ENCODE peak calls at places on chromosomes 1 and 21, in ten cellular contexts. D is cardiac muscle cell; S is germinal center; B is cardiac septum; C is NCI-H146; X is RWPE1; K is stimulated activated naive CD4-positive, alpha-beta T cell; E is stimulated activated CD4-positive, alpha-beta T cell treated with anti-CD3 and anti-CD28 coated beads, Interleukin-4, amount 100 ng/mL, for 4 hours; W is activated naive CD4-positive, alpha-beta T cell treated with anti-CD3 and anti-CD28 coated beads, Interleukin-2, amount 50 U/mL, for 16 hours; J is nucleus accumbens. U is an unnamed sample.

GRCh38 chr1:37634554-37635308 is at the start of gene RSPO1:
- DNase-seq in D (peak; percentile 23), S (peak; percentile 20), B (no peak), C (peak; percentile 12), X (peak; percentile 24), K (no peak), E (no peak), W (no peak), J (no peak), U (no peak)

GRCh38 chr21:18677632-18678031 is 274.0 kb upstream of the TMPRSS15 start:
- DNase-seq in D (no peak), S (no peak), B (no peak), C (peak; percentile 1), X (no peak), K (no peak), E (no peak), W (no peak), J (no peak), U (no peak)

GRCh38 chr1:230909974-230910754 is 41.8 kb upstream of the C1orf198 start:
- DNase-seq in D (no peak), S (no peak), B (no peak), C (no peak), X (no peak), K (no peak), E (no peak), W (no peak), J (no peak), U (no peak)

GRCh38 chr1:25806418-25806817 is 6.4 kb downstream of the SELENON start:
- DNase-seq in D (no peak), S (no peak), B (no peak), C (no peak), X (no peak), K (no peak), E (no peak), W (no peak), J (no peak), U (no peak)

GRCh38 chr1:111615874-111616715 is 3.5 kb upstream of the RAP1A start:
- DNase-seq in D (no peak), S (peak; percentile 51), B (no peak), C (no peak), X (no peak), K (peak; percentile 31), E (no peak), W (peak; percentile 30), J (no peak), U (no peak)

GRCh38 chr1:154334647-154335350 is 9.5 kb downstream of the ATP8B2 start:
- DNase-seq in D (peak; percentile 93), S (peak; percentile 88), B (peak; percentile 86), C (peak; percentile 74), X (peak; percentile 72), K (peak; percentile 88), E (peak; percentile 90), W (peak; percentile 93), J (no peak), U (peak; percentile 85)

GRCh38 chr1:114153051-114153620 is 533 bp downstream of the SYT6 start:
- DNase-seq in D (peak; percentile 13), S (no peak), B (no peak), C (no peak), X (no peak), K (no peak), E (peak; percentile 1), W (no peak), J (no peak), U (no peak)

GRCh38 chr1:101188311-101188710 is 48.5 kb upstream of the S1PR1 start:
- DNase-seq in D (no peak), S (no peak), B (no peak), C (no peak), X (no peak), K (no peak), E (no peak), W (no peak), J (no peak), U (no peak)

GRCh38 chr1:33182452-33182851 is 609 bp upstream of the TRIM62 start:
- DNase-seq in D (peak; percentile 7), S (no peak), B (no peak), C (peak; percentile 10), X (no peak), K (no peak), E (no peak), W (no peak), J (no peak), U (peak; percentile 33)

GRCh38 chr1:115648717-115649691 is 7.2 kb downstream of the VANGL1 start:
- DNase-seq in D (peak; percentile 50), S (peak; percentile 9), B (no peak), C (no peak), X (no peak), K (no peak), E (no peak), W (no peak), J (no peak), U (peak; percentile 38)

GRCh38 chr1:75588779-75589475 is 22.0 kb downstream of the SLC44A5 start:
- DNase-seq in D (no peak), S (no peak), B (no peak), C (no peak), X (no peak), K (no peak), E (no peak), W (no peak), J (no peak), U (no peak)

GRCh38 chr1:15650433-15650832 is 33.2 kb downstream of the DDI2 start:
- DNase-seq in D (no peak), S (no peak), B (no peak), C (no peak), X (no peak), K (no peak), E (no peak), W (no peak), J (no peak), U (no peak)

GRCh38 chr21:24023402-24023801 is 1583.9 kb downstream of the MRPL39 start:
- DNase-seq in D (no peak), S (no peak), B (no peak), C (peak; percentile 66), X (no peak), K (no peak), E (no peak), W (no peak), J (no peak), U (no peak)

GRCh38 chr1:185957441-185958363 is 223.5 kb downstream of the HMCN1 start:
- DNase-seq in D (no peak), S (no peak), B (no peak), C (no peak), X (no peak), K (no peak), E (no peak), W (no peak), J (no peak), U (no peak)

GRCh38 chr1:207672525-207673130 is 27.7 kb downstream of the CR1L start:
- DNase-seq in D (peak; percentile 56), S (peak; percentile 53), B (no peak), C (peak; percentile 75), X (peak; percentile 63), K (no peak), E (no peak), W (no peak), J (no peak), U (peak; percentile 89)

GRCh38 chr1:205284420-205285144 is 37.0 kb downstream of the NUAK2 start:
- DNase-seq in D (peak; percentile 70), S (peak; percentile 84), B (peak; percentile 97), C (peak; percentile 89), X (peak; percentile 100), K (peak; percentile 89), E (peak; percentile 53), W (peak; percentile 70), J (peak; percentile 83), U (peak; percentile 28)

GRCh38 chr1:23202263-23202749 is 15.0 kb downstream of the HTR1D start:
- DNase-seq in D (no peak), S (no peak), B (no peak), C (no peak), X (no peak), K (no peak), E (no peak), W (no peak), J (no peak), U (no peak)